ENCODE peak calls at places on chromosomes 16 and 17, in seven cellular contexts. One of them, this sample, is unnamed. For H3K4me1, the result is how much of the 10 kb centered on the place peaks cover.

GRCh38 chr16:66287416-66287815 is 79.1 kb upstream of the CDH5 start:
- DNase-seq in breast epithelium: no peak
- DNase-seq in right lobe of liver: no peak
- DNase-seq in OCI-LY7: no peak
- DNase-seq in DND-41: no peak
- DNase-seq in transverse colon: no peak
- DNase-seq in heart right ventricle: no peak
- DNase-seq in this sample: peak

GRCh38 chr16:20774703-20775362 is 11.0 kb downstream of the ACSM3 start:
- DNase-seq in breast epithelium: no peak
- DNase-seq in right lobe of liver: peak
- DNase-seq in OCI-LY7: peak
- DNase-seq in DND-41: peak
- DNase-seq in transverse colon: peak
- DNase-seq in heart right ventricle: peak
- DNase-seq in this sample: peak

GRCh38 chr17:38416840-38417209 is 11.4 kb upstream of the ARHGAP23 start:
- DNase-seq in breast epithelium: no peak
- DNase-seq in right lobe of liver: no peak
- DNase-seq in OCI-LY7: peak
- DNase-seq in DND-41: peak
- DNase-seq in transverse colon: no peak
- DNase-seq in heart right ventricle: no peak
- DNase-seq in this sample: no peak

GRCh38 chr17:59154335-59154720 is 658 bp downstream of the SKA2 start:
- DNase-seq in breast epithelium: peak
- DNase-seq in right lobe of liver: peak
- DNase-seq in OCI-LY7: peak
- DNase-seq in DND-41: peak
- DNase-seq in transverse colon: peak
- DNase-seq in heart right ventricle: peak
- DNase-seq in this sample: peak

GRCh38 chr17:81127526-81128177 is 37.7 kb upstream of the PVALEF start:
- DNase-seq in breast epithelium: no peak
- DNase-seq in right lobe of liver: no peak
- DNase-seq in OCI-LY7: no peak
- DNase-seq in DND-41: no peak
- DNase-seq in transverse colon: no peak
- DNase-seq in heart right ventricle: no peak
- DNase-seq in this sample: no peak

GRCh38 chr17:68381076-68381900 is 76.0 kb downstream of the WIPI1 start:
- DNase-seq in breast epithelium: peak
- DNase-seq in right lobe of liver: no peak
- DNase-seq in OCI-LY7: no peak
- DNase-seq in DND-41: no peak
- DNase-seq in transverse colon: peak
- DNase-seq in heart right ventricle: no peak
- DNase-seq in this sample: peak

GRCh38 chr17:2420131-2420530 is 19.3 kb upstream of the MNT start:
- DNase-seq in breast epithelium: no peak
- DNase-seq in right lobe of liver: no peak
- DNase-seq in OCI-LY7: no peak
- DNase-seq in DND-41: no peak
- DNase-seq in transverse colon: no peak
- DNase-seq in heart right ventricle: no peak
- DNase-seq in this sample: no peak

GRCh38 chr16:68954871-68955635 is 111.7 kb downstream of the TANGO6 start:
- DNase-seq in breast epithelium: no peak
- DNase-seq in right lobe of liver: no peak
- DNase-seq in OCI-LY7: no peak
- DNase-seq in DND-41: no peak
- DNase-seq in transverse colon: no peak
- DNase-seq in heart right ventricle: no peak
- DNase-seq in this sample: no peak

GRCh38 chr17:34822007-34822737 is 139.1 kb downstream of the CCT6B start:
- DNase-seq in breast epithelium: no peak
- DNase-seq in right lobe of liver: no peak
- DNase-seq in OCI-LY7: no peak
- DNase-seq in DND-41: no peak
- DNase-seq in transverse colon: no peak
- DNase-seq in heart right ventricle: no peak
- DNase-seq in this sample: no peak

GRCh38 chr16:5582529-5582928 is 484.9 kb upstream of the EEF2KMT start:
- DNase-seq in breast epithelium: no peak
- DNase-seq in right lobe of liver: no peak
- DNase-seq in OCI-LY7: no peak
- DNase-seq in DND-41: no peak
- DNase-seq in transverse colon: no peak
- DNase-seq in heart right ventricle: no peak
- DNase-seq in this sample: no peak

GRCh38 chr17:62628845-62629555 is 1.5 kb downstream of the MRC2 start:
- DNase-seq in breast epithelium: peak
- DNase-seq in right lobe of liver: no peak
- DNase-seq in OCI-LY7: no peak
- DNase-seq in DND-41: no peak
- DNase-seq in transverse colon: no peak
- DNase-seq in heart right ventricle: no peak
- DNase-seq in this sample: no peak

GRCh38 chr17:77829871-77830799 is 128.4 kb upstream of the TNRC6C start:
- DNase-seq in breast epithelium: peak
- DNase-seq in right lobe of liver: no peak
- DNase-seq in OCI-LY7: no peak
- DNase-seq in DND-41: no peak
- DNase-seq in transverse colon: no peak
- DNase-seq in heart right ventricle: peak
- DNase-seq in this sample: peak

GRCh38 chr17:43212641-43213490 is 1.2 kb downstream of the TMEM106A start:
- DNase-seq in breast epithelium: peak
- DNase-seq in right lobe of liver: no peak
- DNase-seq in OCI-LY7: peak
- DNase-seq in DND-41: peak
- DNase-seq in transverse colon: peak
- DNase-seq in heart right ventricle: no peak
- DNase-seq in this sample: no peak

GRCh38 chr17:57603978-57604377 is 141.1 kb downstream of the CCDC182 start:
- DNase-seq in breast epithelium: peak
- DNase-seq in right lobe of liver: no peak
- DNase-seq in OCI-LY7: peak
- DNase-seq in DND-41: peak
- DNase-seq in transverse colon: peak
- DNase-seq in heart right ventricle: no peak
- DNase-seq in this sample: no peak

GRCh38 chr17:51164911-51165679 is 1.1 kb upstream of the NME2 start:
- DNase-seq in breast epithelium: no peak
- DNase-seq in right lobe of liver: no peak
- DNase-seq in OCI-LY7: no peak
- DNase-seq in DND-41: no peak
- DNase-seq in transverse colon: no peak
- DNase-seq in heart right ventricle: no peak
- DNase-seq in this sample: no peak

GRCh38 chr17:35531170-35531569 is 6.3 kb downstream of the SLFN12L start:
- DNase-seq in breast epithelium: no peak
- DNase-seq in right lobe of liver: no peak
- DNase-seq in OCI-LY7: no peak
- DNase-seq in DND-41: no peak
- DNase-seq in transverse colon: no peak
- DNase-seq in heart right ventricle: no peak
- DNase-seq in this sample: no peak

GRCh38 chr17:81821603-81822311 is 11.3 kb downstream of the MCRIP1 start:
- DNase-seq in breast epithelium: peak
- DNase-seq in right lobe of liver: peak
- DNase-seq in OCI-LY7: no peak
- DNase-seq in DND-41: peak
- DNase-seq in transverse colon: peak
- DNase-seq in heart right ventricle: peak
- DNase-seq in this sample: peak

DNA sequence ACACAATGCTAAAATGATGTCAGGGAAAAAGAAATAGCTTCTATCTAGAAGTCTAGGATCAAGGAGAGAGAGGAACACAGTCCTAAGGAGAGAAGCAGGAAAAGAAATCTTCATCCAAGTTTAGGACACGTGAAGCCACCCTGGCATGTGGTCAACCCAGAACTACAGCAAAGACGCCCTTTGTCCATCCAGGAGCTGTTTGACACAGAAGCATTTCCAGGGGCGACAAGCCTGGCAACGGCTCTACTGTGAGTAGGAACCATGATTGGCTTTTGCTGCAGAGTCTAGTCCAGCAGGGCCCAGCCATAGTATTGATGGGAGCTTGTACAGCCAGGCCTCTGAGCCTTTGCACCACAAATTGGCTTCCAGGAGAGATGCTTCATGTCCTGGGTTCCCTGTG is 185.4 kb upstream of the RPL38 start:
- DNase-seq in breast epithelium: peak
- DNase-seq in right lobe of liver: no peak
- DNase-seq in OCI-LY7: no peak
- DNase-seq in DND-41: no peak
- DNase-seq in transverse colon: no peak
- DNase-seq in heart right ventricle: no peak
- DNase-seq in this sample: no peak
- TF ChIP-seq CTCF in breast epithelium: no peak
- TF ChIP-seq CTCF in right lobe of liver: no peak
- TF ChIP-seq CTCF in OCI-LY7: no peak
- TF ChIP-seq CTCF in DND-41: no peak
- TF ChIP-seq CTCF in transverse colon: no peak
- TF ChIP-seq CTCF in heart right ventricle: no peak
- TF ChIP-seq CTCF in this sample: no peak

GRCh38 chr16:2007081-2007836 is 2.4 kb downstream of the ZNF598 start:
- DNase-seq in breast epithelium: no peak
- DNase-seq in right lobe of liver: no peak
- DNase-seq in OCI-LY7: no peak
- DNase-seq in DND-41: no peak
- DNase-seq in transverse colon: no peak
- DNase-seq in heart right ventricle: no peak
- DNase-seq in this sample: no peak
- H3K4me3 ChIP-seq in breast epithelium: no peak
- H3K4me3 ChIP-seq in right lobe of liver: no peak
- H3K4me3 ChIP-seq in OCI-LY7: peak
- H3K4me3 ChIP-seq in DND-41: no peak
- H3K4me3 ChIP-seq in transverse colon: no peak
- H3K4me3 ChIP-seq in heart right ventricle: no peak
- H3K4me3 ChIP-seq in this sample: peak

GRCh38 chr16:57532251-57532625 is 4.1 kb downstream of the CCDC102A start:
- DNase-seq in breast epithelium: no peak
- DNase-seq in right lobe of liver: no peak
- DNase-seq in OCI-LY7: peak
- DNase-seq in DND-41: no peak
- DNase-seq in transverse colon: peak
- DNase-seq in heart right ventricle: no peak
- DNase-seq in this sample: peak
- H3K4me1 ChIP-seq in breast epithelium: under half
- H3K4me1 ChIP-seq in right lobe of liver: under half
- H3K4me1 ChIP-seq in OCI-LY7: half or more
- H3K4me1 ChIP-seq in DND-41: under half
- H3K4me1 ChIP-seq in transverse colon: under half
- H3K4me1 ChIP-seq in heart right ventricle: under half
- H3K4me1 ChIP-seq in this sample: under half

GRCh38 chr17:16449121-16449570 is 33.8 kb downstream of the TRPV2 start:
- DNase-seq in breast epithelium: no peak
- DNase-seq in right lobe of liver: no peak
- DNase-seq in OCI-LY7: no peak
- DNase-seq in DND-41: no peak
- DNase-seq in transverse colon: no peak
- DNase-seq in heart right ventricle: no peak
- DNase-seq in this sample: no peak

GRCh38 chr17:16448490-16448889 is 33.1 kb downstream of the TRPV2 start:
- DNase-seq in breast epithelium: no peak
- DNase-seq in right lobe of liver: no peak
- DNase-seq in OCI-LY7: no peak
- DNase-seq in DND-41: no peak
- DNase-seq in transverse colon: no peak
- DNase-seq in heart right ventricle: no peak
- DNase-seq in this sample: no peak

GRCh38 chr17:16447676-16448075 is 32.3 kb downstream of the TRPV2 start:
- DNase-seq in breast epithelium: no peak
- DNase-seq in right lobe of liver: no peak
- DNase-seq in OCI-LY7: no peak
- DNase-seq in DND-41: peak
- DNase-seq in transverse colon: no peak
- DNase-seq in heart right ventricle: no peak
- DNase-seq in this sample: no peak

GRCh38 chr17:16444258-16444886 is 29.0 kb downstream of the TRPV2 start:
- DNase-seq in breast epithelium: no peak
- DNase-seq in right lobe of liver: no peak
- DNase-seq in OCI-LY7: no peak
- DNase-seq in DND-41: peak
- DNase-seq in transverse colon: no peak
- DNase-seq in heart right ventricle: no peak
- DNase-seq in this sample: peak

DNA sequence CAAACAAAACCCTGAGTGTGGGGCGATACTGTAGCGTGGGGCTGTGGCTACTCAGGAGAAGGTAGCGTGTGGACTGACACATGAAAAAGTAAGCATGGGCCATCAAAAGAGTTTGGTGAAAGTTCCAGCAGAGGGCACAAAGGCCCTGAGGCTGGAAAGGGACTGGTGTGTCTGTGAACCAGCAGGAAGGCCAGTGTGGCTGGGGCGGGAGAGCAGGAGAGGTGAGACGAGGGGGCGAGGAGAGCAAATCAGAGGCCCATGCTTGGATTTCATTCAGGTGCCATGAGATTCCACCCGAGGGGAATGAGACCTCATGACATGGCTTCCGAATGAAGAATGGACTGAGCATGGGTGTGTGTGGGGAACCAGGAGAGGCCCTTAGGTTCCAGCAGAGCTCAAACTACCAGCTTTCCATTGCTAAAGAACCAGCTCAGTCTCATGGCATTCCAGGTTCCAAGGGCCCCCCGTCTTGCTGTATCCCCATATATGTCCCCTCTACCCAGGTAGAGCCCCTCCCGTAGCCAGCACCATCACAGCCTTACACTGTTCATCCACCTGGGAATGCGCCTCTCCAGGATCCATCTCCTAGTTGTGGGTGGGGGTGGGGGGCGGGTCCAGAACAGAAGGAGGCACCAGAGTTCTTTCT is 31.1 kb downstream of the TRPV2 start:
- DNase-seq in breast epithelium: no peak
- DNase-seq in right lobe of liver: no peak
- DNase-seq in OCI-LY7: no peak
- DNase-seq in DND-41: no peak
- DNase-seq in transverse colon: no peak
- DNase-seq in heart right ventricle: no peak
- DNase-seq in this sample: no peak
- TF ChIP-seq CTCF in breast epithelium: no peak
- TF ChIP-seq CTCF in right lobe of liver: no peak
- TF ChIP-seq CTCF in OCI-LY7: peak
- TF ChIP-seq CTCF in DND-41: no peak
- TF ChIP-seq CTCF in transverse colon: no peak
- TF ChIP-seq CTCF in heart right ventricle: no peak
- TF ChIP-seq CTCF in this sample: no peak